ENCODE peak calls at places on chromosomes 11 and 22, in ten cellular contexts. One of them, this sample, is unnamed.
A peak's percentile ranks its signal among the peaks of the same experiment; 100 is the strongest.

GRCh38 chr11:1936072-1936780 is 10.9 kb upstream of the MRPL23 start:
- DNase-seq in cardiac fibroblast: no peak
- DNase-seq in PC-3: no peak
- DNase-seq in upper lobe of right lung: peak; percentile 61
- DNase-seq in fibroblast of mammary gland: no peak
- DNase-seq in fibroblast of pulmonary artery: no peak
- DNase-seq in kidney: peak; percentile 66
- DNase-seq in cardiac muscle cell: no peak
- DNase-seq in lower lobe of right lung: peak; percentile 39
- DNase-seq in lower leg skin: peak; percentile 80
- DNase-seq in this sample: no peak

GRCh38 chr22:45830531-45831245 is 146.3 kb downstream of the WNT7B start:
- DNase-seq in cardiac fibroblast: no peak
- DNase-seq in PC-3: peak; percentile 71
- DNase-seq in upper lobe of right lung: no peak
- DNase-seq in fibroblast of mammary gland: peak; percentile 71
- DNase-seq in fibroblast of pulmonary artery: peak; percentile 19
- DNase-seq in kidney: no peak
- DNase-seq in cardiac muscle cell: peak; percentile 11
- DNase-seq in lower lobe of right lung: no peak
- DNase-seq in lower leg skin: no peak
- DNase-seq in this sample: peak; percentile 30

GRCh38 chr11:1310772-1311468 is 1.5 kb upstream of the TOLLIP start:
- DNase-seq in cardiac fibroblast: no peak
- DNase-seq in PC-3: no peak
- DNase-seq in upper lobe of right lung: no peak
- DNase-seq in fibroblast of mammary gland: no peak
- DNase-seq in fibroblast of pulmonary artery: no peak
- DNase-seq in kidney: no peak
- DNase-seq in cardiac muscle cell: no peak
- DNase-seq in lower lobe of right lung: no peak
- DNase-seq in lower leg skin: no peak
- DNase-seq in this sample: no peak

GRCh38 chr22:49413551-49413950 is 414.1 kb downstream of the BRD1 start:
- DNase-seq in cardiac fibroblast: no peak
- DNase-seq in PC-3: no peak
- DNase-seq in upper lobe of right lung: no peak
- DNase-seq in fibroblast of mammary gland: no peak
- DNase-seq in fibroblast of pulmonary artery: no peak
- DNase-seq in kidney: peak; percentile 32
- DNase-seq in cardiac muscle cell: no peak
- DNase-seq in lower lobe of right lung: no peak
- DNase-seq in lower leg skin: peak; percentile 37
- DNase-seq in this sample: no peak

GRCh38 chr11:134412508-134413333 is 679 bp upstream of the B3GAT1 start:
- DNase-seq in cardiac fibroblast: no peak
- DNase-seq in PC-3: no peak
- DNase-seq in upper lobe of right lung: no peak
- DNase-seq in fibroblast of mammary gland: no peak
- DNase-seq in fibroblast of pulmonary artery: no peak
- DNase-seq in kidney: no peak
- DNase-seq in cardiac muscle cell: peak; percentile 20
- DNase-seq in lower lobe of right lung: no peak
- DNase-seq in lower leg skin: no peak
- DNase-seq in this sample: no peak

GRCh38 chr11:86291466-86292262 is 10.4 kb upstream of the HIKESHI start:
- DNase-seq in cardiac fibroblast: peak; percentile 54
- DNase-seq in PC-3: peak; percentile 79
- DNase-seq in upper lobe of right lung: no peak
- DNase-seq in fibroblast of mammary gland: peak; percentile 70
- DNase-seq in fibroblast of pulmonary artery: peak; percentile 64
- DNase-seq in kidney: no peak
- DNase-seq in cardiac muscle cell: peak; percentile 63
- DNase-seq in lower lobe of right lung: no peak
- DNase-seq in lower leg skin: no peak
- DNase-seq in this sample: peak; percentile 77

GRCh38 chr11:119031912-119032280 is 1.2 kb upstream of the SLC37A4 start:
- DNase-seq in cardiac fibroblast: no peak
- DNase-seq in PC-3: no peak
- DNase-seq in upper lobe of right lung: no peak
- DNase-seq in fibroblast of mammary gland: no peak
- DNase-seq in fibroblast of pulmonary artery: no peak
- DNase-seq in kidney: no peak
- DNase-seq in cardiac muscle cell: no peak
- DNase-seq in lower lobe of right lung: no peak
- DNase-seq in lower leg skin: no peak
- DNase-seq in this sample: no peak

GRCh38 chr22:28351585-28351984 is 328.1 kb downstream of the TTC28 start:
- DNase-seq in cardiac fibroblast: no peak
- DNase-seq in PC-3: no peak
- DNase-seq in upper lobe of right lung: no peak
- DNase-seq in fibroblast of mammary gland: no peak
- DNase-seq in fibroblast of pulmonary artery: no peak
- DNase-seq in kidney: no peak
- DNase-seq in cardiac muscle cell: no peak
- DNase-seq in lower lobe of right lung: no peak
- DNase-seq in lower leg skin: no peak
- DNase-seq in this sample: no peak

GRCh38 chr22:26885441-26886261 is 228.3 kb downstream of the MIAT start:
- DNase-seq in cardiac fibroblast: no peak
- DNase-seq in PC-3: no peak
- DNase-seq in upper lobe of right lung: no peak
- DNase-seq in fibroblast of mammary gland: no peak
- DNase-seq in fibroblast of pulmonary artery: no peak
- DNase-seq in kidney: no peak
- DNase-seq in cardiac muscle cell: no peak
- DNase-seq in lower lobe of right lung: no peak
- DNase-seq in lower leg skin: no peak
- DNase-seq in this sample: no peak

GRCh38 chr11:61650781-61651571 is 29.2 kb upstream of the DAGLA start:
- DNase-seq in cardiac fibroblast: no peak
- DNase-seq in PC-3: no peak
- DNase-seq in upper lobe of right lung: no peak
- DNase-seq in fibroblast of mammary gland: no peak
- DNase-seq in fibroblast of pulmonary artery: no peak
- DNase-seq in kidney: no peak
- DNase-seq in cardiac muscle cell: no peak
- DNase-seq in lower lobe of right lung: no peak
- DNase-seq in lower leg skin: no peak
- DNase-seq in this sample: no peak

GRCh38 chr11:42770444-42771065 is 541.2 kb upstream of the API5 start:
- DNase-seq in cardiac fibroblast: peak; percentile 23
- DNase-seq in PC-3: peak; percentile 36
- DNase-seq in upper lobe of right lung: no peak
- DNase-seq in fibroblast of mammary gland: peak; percentile 25
- DNase-seq in fibroblast of pulmonary artery: peak; percentile 30
- DNase-seq in kidney: no peak
- DNase-seq in cardiac muscle cell: peak; percentile 15
- DNase-seq in lower lobe of right lung: no peak
- DNase-seq in lower leg skin: no peak
- DNase-seq in this sample: no peak

GRCh38 chr11:128865490-128865889 is 1.6 kb downstream of the KCNJ1 start:
- DNase-seq in cardiac fibroblast: no peak
- DNase-seq in PC-3: peak; percentile 69
- DNase-seq in upper lobe of right lung: no peak
- DNase-seq in fibroblast of mammary gland: no peak
- DNase-seq in fibroblast of pulmonary artery: no peak
- DNase-seq in kidney: no peak
- DNase-seq in cardiac muscle cell: no peak
- DNase-seq in lower lobe of right lung: no peak
- DNase-seq in lower leg skin: no peak
- DNase-seq in this sample: peak; percentile 29

GRCh38 chr22:23216331-23217170 is 36.2 kb downstream of the BCR start:
- DNase-seq in cardiac fibroblast: no peak
- DNase-seq in PC-3: no peak
- DNase-seq in upper lobe of right lung: no peak
- DNase-seq in fibroblast of mammary gland: no peak
- DNase-seq in fibroblast of pulmonary artery: no peak
- DNase-seq in kidney: peak; percentile 25
- DNase-seq in cardiac muscle cell: no peak
- DNase-seq in lower lobe of right lung: peak; percentile 48
- DNase-seq in lower leg skin: no peak
- DNase-seq in this sample: peak; percentile 21

GRCh38 chr22:37633693-37634504 is 5.6 kb upstream of the SH3BP1 start:
- DNase-seq in cardiac fibroblast: peak; percentile 95
- DNase-seq in PC-3: no peak
- DNase-seq in upper lobe of right lung: peak; percentile 90
- DNase-seq in fibroblast of mammary gland: peak; percentile 80
- DNase-seq in fibroblast of pulmonary artery: peak; percentile 95
- DNase-seq in kidney: peak; percentile 97
- DNase-seq in cardiac muscle cell: peak; percentile 96
- DNase-seq in lower lobe of right lung: peak; percentile 89
- DNase-seq in lower leg skin: peak; percentile 96
- DNase-seq in this sample: no peak
- TF ChIP-seq CTCF in cardiac fibroblast: peak; percentile 23
- TF ChIP-seq CTCF in PC-3: no peak
- TF ChIP-seq CTCF in upper lobe of right lung: peak; percentile 36
- TF ChIP-seq CTCF in fibroblast of mammary gland: peak; percentile 3
- TF ChIP-seq CTCF in fibroblast of pulmonary artery: no peak
- TF ChIP-seq CTCF in kidney: peak; percentile 2
- TF ChIP-seq CTCF in cardiac muscle cell: peak; percentile 13
- TF ChIP-seq CTCF in lower lobe of right lung: peak; percentile 41
- TF ChIP-seq CTCF in lower leg skin: no peak
- TF ChIP-seq CTCF in this sample: no peak

DNA sequence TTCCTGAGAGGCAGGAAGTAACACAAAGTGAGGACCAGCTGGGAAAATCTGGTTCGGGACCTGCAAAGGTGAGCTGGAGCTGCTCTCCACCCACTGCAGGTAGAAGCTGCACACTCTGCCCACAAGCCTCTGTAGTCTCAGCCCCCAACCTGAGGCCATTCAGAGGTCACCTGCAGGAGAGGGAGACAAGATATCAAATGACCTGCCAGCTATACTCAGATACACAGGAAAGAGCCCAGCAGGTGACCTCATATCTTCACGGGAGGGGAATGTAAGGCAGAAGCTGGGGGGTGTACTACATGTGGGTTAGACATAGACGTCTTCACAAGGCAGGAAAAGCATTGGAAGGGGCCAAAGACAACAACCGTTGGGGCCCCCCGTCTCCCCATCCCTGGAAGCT is 86.1 kb downstream of the APIP start:
- DNase-seq in cardiac fibroblast: no peak
- DNase-seq in PC-3: no peak
- DNase-seq in upper lobe of right lung: no peak
- DNase-seq in fibroblast of mammary gland: no peak
- DNase-seq in fibroblast of pulmonary artery: no peak
- DNase-seq in kidney: no peak
- DNase-seq in cardiac muscle cell: no peak
- DNase-seq in lower lobe of right lung: no peak
- DNase-seq in lower leg skin: no peak
- DNase-seq in this sample: no peak
- TF ChIP-seq CTCF in cardiac fibroblast: no peak
- TF ChIP-seq CTCF in PC-3: no peak
- TF ChIP-seq CTCF in upper lobe of right lung: no peak
- TF ChIP-seq CTCF in fibroblast of mammary gland: no peak
- TF ChIP-seq CTCF in fibroblast of pulmonary artery: no peak
- TF ChIP-seq CTCF in kidney: no peak
- TF ChIP-seq CTCF in cardiac muscle cell: no peak
- TF ChIP-seq CTCF in lower lobe of right lung: no peak
- TF ChIP-seq CTCF in lower leg skin: no peak
- TF ChIP-seq CTCF in this sample: no peak

GRCh38 chr11:90438069-90438468 is 215.2 kb upstream of the CHORDC1 start:
- DNase-seq in cardiac fibroblast: no peak
- DNase-seq in PC-3: no peak
- DNase-seq in upper lobe of right lung: no peak
- DNase-seq in fibroblast of mammary gland: no peak
- DNase-seq in fibroblast of pulmonary artery: no peak
- DNase-seq in kidney: no peak
- DNase-seq in cardiac muscle cell: no peak
- DNase-seq in lower lobe of right lung: no peak
- DNase-seq in lower leg skin: no peak
- DNase-seq in this sample: no peak

DNA sequence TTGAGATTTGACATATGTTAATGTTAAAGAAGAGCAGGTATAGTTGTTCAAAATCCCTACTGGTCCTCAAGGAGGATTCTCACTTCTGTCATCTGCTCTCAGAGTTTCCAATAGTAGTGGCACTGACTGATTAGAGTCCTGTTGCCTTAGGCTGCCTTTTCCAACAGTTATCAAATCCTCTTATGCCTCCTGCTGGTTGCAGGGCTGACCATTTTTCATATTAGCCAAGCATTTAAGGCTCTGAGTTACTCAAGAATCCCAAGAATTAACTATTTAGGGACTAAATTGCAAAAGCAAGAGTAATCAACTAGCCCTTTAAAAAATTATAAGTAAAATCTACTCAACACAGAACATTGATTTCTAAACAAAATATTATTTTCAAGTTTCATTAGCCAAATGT is 212.0 kb upstream of the CHORDC1 start:
- DNase-seq in cardiac fibroblast: no peak
- DNase-seq in PC-3: peak; percentile 56
- DNase-seq in upper lobe of right lung: no peak
- DNase-seq in fibroblast of mammary gland: no peak
- DNase-seq in fibroblast of pulmonary artery: no peak
- DNase-seq in kidney: no peak
- DNase-seq in cardiac muscle cell: no peak
- DNase-seq in lower lobe of right lung: no peak
- DNase-seq in lower leg skin: no peak
- DNase-seq in this sample: peak; percentile 50
- TF ChIP-seq CTCF in cardiac fibroblast: no peak
- TF ChIP-seq CTCF in PC-3: peak; percentile 56
- TF ChIP-seq CTCF in upper lobe of right lung: peak; percentile 18
- TF ChIP-seq CTCF in fibroblast of mammary gland: no peak
- TF ChIP-seq CTCF in fibroblast of pulmonary artery: no peak
- TF ChIP-seq CTCF in kidney: peak; percentile 54
- TF ChIP-seq CTCF in cardiac muscle cell: no peak
- TF ChIP-seq CTCF in lower lobe of right lung: no peak
- TF ChIP-seq CTCF in lower leg skin: no peak
- TF ChIP-seq CTCF in this sample: no peak

GRCh38 chr11:66542362-66542761 is 3.5 kb downstream of the ZDHHC24 start:
- DNase-seq in cardiac fibroblast: peak; percentile 37
- DNase-seq in PC-3: peak; percentile 65
- DNase-seq in upper lobe of right lung: no peak
- DNase-seq in fibroblast of mammary gland: peak; percentile 61
- DNase-seq in fibroblast of pulmonary artery: peak; percentile 20
- DNase-seq in kidney: no peak
- DNase-seq in cardiac muscle cell: peak; percentile 17
- DNase-seq in lower lobe of right lung: no peak
- DNase-seq in lower leg skin: no peak
- DNase-seq in this sample: peak; percentile 27

GRCh38 chr11:66546368-66546965 is at the start of gene ACTN3:
- DNase-seq in cardiac fibroblast: peak; percentile 46
- DNase-seq in PC-3: no peak
- DNase-seq in upper lobe of right lung: no peak
- DNase-seq in fibroblast of mammary gland: peak; percentile 33
- DNase-seq in fibroblast of pulmonary artery: peak; percentile 19
- DNase-seq in kidney: peak; percentile 80
- DNase-seq in cardiac muscle cell: peak; percentile 41
- DNase-seq in lower lobe of right lung: no peak
- DNase-seq in lower leg skin: no peak
- DNase-seq in this sample: peak; percentile 33

GRCh38 chr11:66541892-66542291 is 4.0 kb downstream of the ZDHHC24 start:
- DNase-seq in cardiac fibroblast: no peak
- DNase-seq in PC-3: no peak
- DNase-seq in upper lobe of right lung: no peak
- DNase-seq in fibroblast of mammary gland: no peak
- DNase-seq in fibroblast of pulmonary artery: no peak
- DNase-seq in kidney: no peak
- DNase-seq in cardiac muscle cell: no peak
- DNase-seq in lower lobe of right lung: no peak
- DNase-seq in lower leg skin: no peak
- DNase-seq in this sample: no peak

GRCh38 chr11:66545701-66546367 is at the start of gene ZDHHC24:
- DNase-seq in cardiac fibroblast: peak; percentile 99
- DNase-seq in PC-3: peak; percentile 99
- DNase-seq in upper lobe of right lung: peak; percentile 99
- DNase-seq in fibroblast of mammary gland: peak; percentile 95
- DNase-seq in fibroblast of pulmonary artery: peak; percentile 98
- DNase-seq in kidney: peak; percentile 99
- DNase-seq in cardiac muscle cell: peak; percentile 99
- DNase-seq in lower lobe of right lung: peak; percentile 99
- DNase-seq in lower leg skin: peak; percentile 99
- DNase-seq in this sample: peak; percentile 98

GRCh38 chr11:66543263-66544107 is 2.4 kb downstream of the ZDHHC24 start:
- DNase-seq in cardiac fibroblast: peak; percentile 65
- DNase-seq in PC-3: no peak
- DNase-seq in upper lobe of right lung: no peak
- DNase-seq in fibroblast of mammary gland: peak; percentile 43
- DNase-seq in fibroblast of pulmonary artery: peak; percentile 61
- DNase-seq in kidney: peak; percentile 87
- DNase-seq in cardiac muscle cell: peak; percentile 68
- DNase-seq in lower lobe of right lung: peak; percentile 66
- DNase-seq in lower leg skin: no peak
- DNase-seq in this sample: no peak
- TF ChIP-seq CTCF in cardiac fibroblast: peak; percentile 54
- TF ChIP-seq CTCF in PC-3: no peak
- TF ChIP-seq CTCF in upper lobe of right lung: peak; percentile 49
- TF ChIP-seq CTCF in fibroblast of mammary gland: peak; percentile 39
- TF ChIP-seq CTCF in fibroblast of pulmonary artery: peak; percentile 59
- TF ChIP-seq CTCF in kidney: peak; percentile 32
- TF ChIP-seq CTCF in cardiac muscle cell: peak; percentile 70
- TF ChIP-seq CTCF in lower lobe of right lung: peak; percentile 53
- TF ChIP-seq CTCF in lower leg skin: no peak
- TF ChIP-seq CTCF in this sample: no peak